ENCODE peak calls at places on chromosomes 7 and 10, in five cellular contexts. L is hypothalamus; V is activated naive CD4-positive, alpha-beta T cell treated with anti-CD3 and anti-CD28 coated beads, Interleukin-2, amount 50 U/mL, for 16 hours; A is progenitor cell of endocrine pancreas; N is WTC11. O is an unnamed sample.

GRCh38 chr7:52053525-52053924 is 736.9 kb upstream of the COBL start:
- DNase-seq in N (no peak), L (no peak), A (no peak), V (no peak), O (no peak)

GRCh38 chr10:90373911-90374310 is 483.9 kb downstream of the HTR7 start:
- DNase-seq in L (no peak), A (no peak), N (no peak), V (no peak), O (no peak)

GRCh38 chr10:3835770-3836169 is 50.8 kb upstream of the KLF6 start:
- DNase-seq in A (no peak), N (no peak), V (no peak), L (no peak), O (no peak)

GRCh38 chr10:130111848-130112180 is 1.2 kb upstream of the C10orf143 start:
- DNase-seq in V (no peak), N (no peak), L (no peak), A (no peak), O (no peak)

GRCh38 chr7:128741491-128741890 is 2.3 kb downstream of the CALU start:
- DNase-seq in V (no peak), N (no peak), A (no peak), L (no peak), O (no peak)

GRCh38 chr10:132774905-132775863 is 10.8 kb downstream of the NKX6-2 start:
- DNase-seq in A (peak; percentile 57), N (no peak), L (peak; percentile 92), V (no peak), O (no peak)

GRCh38 chr7:123749537-123749857 is 694 bp upstream of the WASL start:
- DNase-seq in N (no peak), V (peak; percentile 47), L (no peak), A (no peak), O (no peak)

GRCh38 chr7:105707381-105707780 is 126.1 kb upstream of the EFCAB10 start:
- DNase-seq in L (no peak), N (no peak), A (no peak), V (no peak), O (no peak)

GRCh38 chr10:93554760-93555432 is 11.6 kb upstream of the FFAR4 start:
- DNase-seq in N (peak; percentile 85), V (peak; percentile 21), A (peak; percentile 67), L (peak; percentile 26), O (peak; percentile 93)